ENCODE peak calls at places on chromosomes 12 and 14, in four cellular contexts. A is psoas muscle, D is heart left ventricle, Y is thoracic aorta. I is an unnamed sample.

GRCh38 chr12:14408208-14408607 is 42.7 kb downstream of the ATF7IP start:
- DNase-seq in A (no peak), D (no peak), Y (no peak), I (no peak)

GRCh38 chr12:84348582-84348981 is 564.0 kb downstream of the SLC6A15 start:
- DNase-seq in A (no peak), D (no peak), Y (no peak), I (no peak)

GRCh38 chr14:69043007-69043444 is 63.9 kb upstream of the ACTN1 start:
- DNase-seq in A (peak), D (peak), Y (peak), I (no peak)

GRCh38 chr14:67251573-67252226 is 10.5 kb downstream of the PALS1 start:
- DNase-seq in A (no peak), D (no peak), Y (no peak), I (no peak)

GRCh38 chr12:53098354-53098981 is 1.0 kb downstream of the IGFBP6 start:
- DNase-seq in A (peak), D (no peak), Y (peak), I (no peak)

GRCh38 chr12:46370792-46371717 is 1.5 kb downstream of the SLC38A2 start:
- DNase-seq in A (peak), D (peak), Y (peak), I (peak)

GRCh38 chr12:64611430-64612286 is 1.4 kb downstream of the RASSF3 start:
- DNase-seq in A (no peak), D (peak), Y (no peak), I (no peak)

GRCh38 chr12:46483572-46484395 is 111.2 kb upstream of the SLC38A2 start:
- DNase-seq in A (no peak), D (no peak), Y (no peak), I (no peak)

GRCh38 chr12:82953397-82953796 is 266.7 kb downstream of the TMTC2 start:
- DNase-seq in A (no peak), D (no peak), Y (no peak), I (no peak)

GRCh38 chr12:44465139-44465538 is 411.0 kb downstream of the NELL2 start:
- DNase-seq in A (no peak), D (no peak), Y (no peak), I (no peak)

GRCh38 chr12:71958457-71958856 is 19.8 kb downstream of the TPH2 start:
- DNase-seq in A (no peak), D (no peak), Y (no peak), I (no peak)